ENCODE peak calls at places on chromosomes 3 and 15, in five cellular contexts. Q, Z, B, W and M are unnamed samples.

GRCh38 chr3:186320862-186321568 is 41.0 kb downstream of the DGKG start:
- DNase-seq in Q (no peak), Z (no peak), B (no peak), W (no peak), M (no peak)

GRCh38 chr15:88638626-88639372 is at the start of gene ISG20:
- DNase-seq in Q (peak; percentile 98), Z (peak; percentile 96), B (no peak), W (peak; percentile 100), M (peak; percentile 86)

GRCh38 chr15:78133801-78134200 is 2.6 kb upstream of the CIB2 start:
- DNase-seq in Q (no peak), Z (no peak), B (no peak), W (no peak), M (no peak)

GRCh38 chr15:49843725-49844124 is 222.9 kb downstream of the DTWD1 start:
- DNase-seq in Q (no peak), Z (no peak), B (no peak), W (peak; percentile 68), M (no peak)

GRCh38 chr3:10855871-10856662 is 40.0 kb downstream of the SLC6A11 start:
- DNase-seq in Q (no peak), Z (no peak), B (no peak), W (no peak), M (peak; percentile 12)

GRCh38 chr3:63192248-63192647 is 85.9 kb upstream of the SYNPR start:
- DNase-seq in Q (no peak), Z (no peak), B (no peak), W (no peak), M (no peak)

GRCh38 chr15:86355798-86356197 is 276.1 kb downstream of the AGBL1 start:
- DNase-seq in Q (no peak), Z (no peak), B (no peak), W (no peak), M (no peak)

GRCh38 chr3:172616061-172616461 is 92.8 kb upstream of the TNFSF10 start:
- DNase-seq in Q (no peak), Z (no peak), B (no peak), W (no peak), M (no peak)

GRCh38 chr3:4533489-4534443 is 40.6 kb downstream of the ITPR1 start:
- DNase-seq in Q (no peak), Z (no peak), B (no peak), W (no peak), M (no peak)

GRCh38 chr3:4528802-4529201 is 35.7 kb downstream of the ITPR1 start:
- DNase-seq in Q (no peak), Z (no peak), B (no peak), W (no peak), M (no peak)

GRCh38 chr3:4529901-4530588 is 36.9 kb downstream of the ITPR1 start:
- DNase-seq in Q (no peak), Z (no peak), B (no peak), W (no peak), M (no peak)

GRCh38 chr3:4531478-4532025 is 38.4 kb downstream of the ITPR1 start:
- DNase-seq in Q (no peak), Z (no peak), B (no peak), W (no peak), M (no peak)

DNA sequence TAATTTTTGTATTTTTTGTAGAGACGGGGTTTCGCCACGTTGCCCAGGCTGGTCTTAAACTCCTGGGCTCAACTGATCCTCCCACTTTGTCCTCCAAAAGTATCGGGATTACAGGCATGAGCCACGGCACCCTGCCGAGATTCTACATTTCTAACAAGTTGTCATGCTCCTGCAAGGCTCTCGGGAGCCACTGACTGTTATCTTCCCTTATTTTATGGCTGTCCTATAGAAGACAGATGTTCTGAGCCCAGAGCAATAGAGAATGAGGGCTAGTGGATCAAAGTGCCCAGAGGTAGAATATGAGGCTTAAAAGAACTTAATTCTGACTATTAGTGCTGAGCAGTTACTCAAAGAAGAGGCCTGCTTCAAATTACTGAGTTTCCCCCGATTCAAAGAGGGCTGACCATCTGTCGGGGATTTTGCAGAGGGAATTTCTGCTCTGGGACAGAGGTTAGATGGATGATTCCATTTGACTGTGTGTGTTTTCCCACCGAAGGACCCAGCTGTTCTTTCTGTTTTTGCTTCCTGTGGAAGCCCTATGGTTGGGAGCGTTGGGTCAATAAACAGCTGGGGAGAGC is 39.5 kb downstream of the ITPR1 start:
- DNase-seq in Q (no peak), Z (no peak), B (no peak), W (no peak), M (no peak)
- H3K27ac ChIP-seq in Q (no peak overlapping the region), Z (no peak overlapping the region), B (no peak overlapping the region), W (no peak overlapping the region), M (no peak overlapping the region)

GRCh38 chr15:40062816-40063562 is 24.0 kb upstream of the SRP14 start:
- DNase-seq in Q (no peak), Z (no peak), B (no peak), W (no peak), M (no peak)

GRCh38 chr15:40061212-40061901 is 22.4 kb upstream of the SRP14 start:
- DNase-seq in Q (no peak), Z (peak; percentile 21), B (no peak), W (peak; percentile 29), M (no peak)

GRCh38 chr15:40064231-40064894 is 25.4 kb upstream of the SRP14 start:
- DNase-seq in Q (no peak), Z (no peak), B (no peak), W (no peak), M (no peak)

GRCh38 chr15:40065166-40065565 is 26.2 kb upstream of the SRP14 start:
- DNase-seq in Q (no peak), Z (no peak), B (peak; percentile 28), W (no peak), M (no peak)

DNA sequence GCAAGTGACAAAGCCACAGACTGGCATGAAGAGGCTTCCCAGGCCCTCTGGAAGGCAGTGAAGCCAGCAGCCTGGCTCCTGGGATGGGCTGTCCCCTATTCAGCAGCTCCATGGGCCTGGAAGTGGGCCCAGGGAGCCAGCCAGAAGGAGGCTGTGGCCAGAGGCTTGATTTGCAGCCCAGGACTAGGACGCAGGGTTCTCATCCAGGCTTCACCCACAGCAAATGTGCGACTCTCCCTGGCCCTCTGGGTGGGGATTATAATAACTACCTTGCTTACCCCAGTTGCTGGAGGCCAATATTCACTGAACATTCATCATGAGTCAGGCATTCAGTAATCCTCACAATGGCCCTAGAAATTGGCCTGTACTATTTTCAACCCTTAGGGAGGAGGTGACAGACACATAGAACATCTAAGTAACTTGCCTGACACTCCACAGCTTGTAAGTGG is 24.6 kb upstream of the SRP14 start:
- DNase-seq in Q (no peak), Z (no peak), B (no peak), W (no peak), M (no peak)
- H3K27ac ChIP-seq in Q (no peak overlapping the region), Z (no peak overlapping the region), B (no peak overlapping the region), W (peak overlapping the region; percentile 48), M (no peak overlapping the region)

GRCh38 chr15:55742927-55743614 is at the start of gene PRTG:
- DNase-seq in Q (no peak), Z (peak; percentile 81), B (peak; percentile 3), W (peak; percentile 82), M (no peak)
- H3K27ac ChIP-seq in Q (no peak within 1 kb of the TSS), Z (no peak within 1 kb of the TSS), B (peak within 1 kb of the TSS; percentile 23), W (no peak within 1 kb of the TSS), M (no peak within 1 kb of the TSS)

DNA sequence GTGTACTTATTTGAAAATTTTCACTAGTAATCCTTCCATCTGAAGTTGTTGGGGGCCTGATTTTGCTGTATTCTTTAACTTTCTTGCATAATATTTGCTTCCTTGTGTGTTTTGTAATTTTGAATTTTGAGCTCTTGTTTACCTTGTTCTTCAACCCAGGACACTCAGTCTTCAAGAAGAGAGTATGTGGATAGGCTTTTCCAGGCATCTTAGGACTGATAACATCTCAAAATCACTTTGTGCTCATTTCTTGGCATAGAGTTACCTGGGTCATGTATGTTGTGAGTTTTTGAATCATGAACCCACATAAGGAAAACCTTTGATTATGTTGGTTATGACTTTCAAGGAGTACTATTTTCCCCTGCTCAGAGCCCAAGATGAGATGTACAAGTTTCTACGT is 13.4 kb downstream of the BTD start:
- DNase-seq in Q (no peak), Z (no peak), B (no peak), W (no peak), M (no peak)
- H3K27ac ChIP-seq in Q (no peak overlapping the region), Z (no peak overlapping the region), B (no peak overlapping the region), W (no peak overlapping the region), M (no peak overlapping the region)